ENCODE peak calls at places on chromosome 13, in eight cellular contexts. S, F, N, G, O, Y, J and Q are unnamed samples.

GRCh38 chr13:61908906-61909305 is 493.3 kb upstream of the PCDH20 start:
- DNase-seq in S (no peak), F (no peak), N (no peak), G (no peak), O (no peak), Y (no peak), J (no peak), Q (no peak)

GRCh38 chr13:47679391-47679790 is 321.7 kb downstream of the SUCLA2 start:
- DNase-seq in S (peak), F (peak), N (no peak), G (peak), O (no peak), Y (no peak), J (no peak), Q (no peak)

GRCh38 chr13:49784886-49785570 is 7.5 kb downstream of the KPNA3 start:
- DNase-seq in S (no peak), F (no peak), N (no peak), G (peak), O (no peak), Y (no peak), J (no peak), Q (peak)

GRCh38 chr13:23323946-23324709 is 109.4 kb downstream of the SACS start:
- DNase-seq in S (no peak), F (peak), N (no peak), G (peak), O (no peak), Y (no peak), J (no peak), Q (no peak)

GRCh38 chr13:105937451-105937850 is 598.0 kb downstream of the EFNB2 start:
- DNase-seq in S (no peak), F (no peak), N (no peak), G (peak), O (no peak), Y (peak), J (no peak), Q (no peak)

GRCh38 chr13:39451301-39451700 is 151.7 kb downstream of the LHFPL6 start:
- DNase-seq in S (no peak), F (peak), N (no peak), G (peak), O (no peak), Y (no peak), J (no peak), Q (peak)

GRCh38 chr13:31054632-31055031 is 107.1 kb downstream of the HSPH1 start:
- DNase-seq in S (no peak), F (no peak), N (no peak), G (no peak), O (no peak), Y (no peak), J (no peak), Q (no peak)

GRCh38 chr13:91748416-91749089 is 350.1 kb downstream of the GPC5 start:
- DNase-seq in S (no peak), F (no peak), N (no peak), G (no peak), O (no peak), Y (no peak), J (no peak), Q (no peak)

GRCh38 chr13:25738342-25738771 is 313.5 kb downstream of the SHISA2 start:
- DNase-seq in S (no peak), F (no peak), N (no peak), G (no peak), O (no peak), Y (no peak), J (no peak), Q (no peak)

GRCh38 chr13:65744761-65745160 is 1485.4 kb downstream of the PCDH9 start:
- DNase-seq in S (no peak), F (peak), N (no peak), G (peak), O (no peak), Y (no peak), J (no peak), Q (no peak)

GRCh38 chr13:71605744-71606143 is 261.3 kb downstream of the DACH1 start:
- DNase-seq in S (no peak), F (no peak), N (no peak), G (no peak), O (no peak), Y (no peak), J (no peak), Q (no peak)

GRCh38 chr13:42876270-42876714 is 94.9 kb downstream of the FAM216B start:
- DNase-seq in S (no peak), F (peak), N (no peak), G (no peak), O (no peak), Y (no peak), J (no peak), Q (no peak)

GRCh38 chr13:69857188-69857821 is 250.3 kb upstream of the ATXN8OS start:
- DNase-seq in S (no peak), F (peak), N (no peak), G (peak), O (no peak), Y (peak), J (no peak), Q (no peak)

GRCh38 chr13:96880419-96880818 is 113.9 kb downstream of the OXGR1 start:
- DNase-seq in S (no peak), F (no peak), N (no peak), G (no peak), O (no peak), Y (no peak), J (no peak), Q (no peak)

GRCh38 chr13:29503041-29503837 is 92.2 kb downstream of the SLC7A1 start:
- DNase-seq in S (peak), F (no peak), N (peak), G (peak), O (no peak), Y (no peak), J (no peak), Q (no peak)

GRCh38 chr13:94656766-94657165 is 55.1 kb downstream of the GPR180 start:
- DNase-seq in S (peak), F (peak), N (no peak), G (peak), O (no peak), Y (peak), J (no peak), Q (peak)